ENCODE peak calls at places on chromosome 6, in six cellular contexts. O is lung, B is HCT116, L is aorta, U is prostate gland, F is right lobe of liver. J is an unnamed sample.
A peak's percentile ranks its signal among the peaks of the same experiment; 100 is the strongest.

GRCh38 chr6:119207973-119208725 is 129.7 kb upstream of the FAM184A start:
- DNase-seq in O (no peak), U (peak; percentile 63), F (no peak), B (peak; percentile 21), L (no peak), J (peak; percentile 12)

GRCh38 chr6:20693466-20694063 is 159.3 kb downstream of the CDKAL1 start:
- DNase-seq in B (no peak), L (no peak), O (no peak), U (no peak), F (no peak), J (no peak)

GRCh38 chr6:32689531-32690505 is 23.4 kb upstream of the HLA-DQB1 start:
- DNase-seq in O (no peak), L (no peak), U (no peak), F (no peak), B (no peak), J (no peak)

GRCh38 chr6:89375427-89375868 is 22.9 kb upstream of the UBE2J1 start:
- DNase-seq in O (peak; percentile 79), L (peak; percentile 50), U (peak; percentile 13), F (peak; percentile 65), B (no peak), J (peak; percentile 64)

GRCh38 chr6:170087946-170088348 is 202.9 kb downstream of the DLL1 start:
- DNase-seq in F (peak; percentile 58), B (no peak), L (peak; percentile 76), U (no peak), O (no peak), J (no peak)

GRCh38 chr6:101806241-101806640 is 412.7 kb downstream of the GRIK2 start:
- DNase-seq in B (no peak), O (no peak), F (no peak), L (no peak), U (no peak), J (no peak)

GRCh38 chr6:151269318-151269995 is 29.7 kb downstream of the AKAP12 start:
- DNase-seq in L (no peak), U (no peak), B (no peak), F (no peak), O (no peak), J (no peak)

GRCh38 chr6:30152910-30153309 is 8.1 kb downstream of the TRIM10 start:
- DNase-seq in F (no peak), B (no peak), L (no peak), U (no peak), O (no peak), J (no peak)

GRCh38 chr6:158610319-158610968 is 34.1 kb downstream of the DYNLT1 start:
- DNase-seq in B (no peak), U (no peak), F (no peak), L (no peak), O (no peak), J (no peak)

GRCh38 chr6:28880894-28881780 is 42.6 kb downstream of the TRIM27 start:
- DNase-seq in F (no peak), U (peak; percentile 68), B (peak; percentile 62), O (peak; percentile 67), L (peak; percentile 76), J (peak; percentile 69)

GRCh38 chr6:36793913-36794703 is 45.1 kb downstream of the CPNE5 start:
- DNase-seq in F (no peak), O (no peak), L (no peak), B (no peak), U (no peak), J (no peak)

GRCh38 chr6:39441301-39441700 is 118.8 kb upstream of the KCNK16 start:
- DNase-seq in U (no peak), O (no peak), B (no peak), F (no peak), L (no peak), J (no peak)

GRCh38 chr6:163872335-163872734 is 457.8 kb downstream of the QKI start:
- DNase-seq in F (no peak), L (no peak), O (no peak), B (no peak), U (peak; percentile 37), J (no peak)

GRCh38 chr6:5162401-5162800 is 77.3 kb downstream of the PPP1R3G start:
- DNase-seq in F (no peak), B (no peak), L (no peak), O (no peak), U (no peak), J (peak; percentile 30)

GRCh38 chr6:68225729-68226128 is 409.4 kb upstream of the ADGRB3 start:
- DNase-seq in B (no peak), O (no peak), F (no peak), U (no peak), L (no peak), J (no peak)

GRCh38 chr6:169700296-169700695 is 1.5 kb downstream of the WDR27 start:
- DNase-seq in L (no peak), B (no peak), O (no peak), F (no peak), U (no peak), J (no peak)

GRCh38 chr6:45642331-45643126 is 264.8 kb upstream of the SUPT3H start:
- DNase-seq in F (no peak), B (no peak), O (no peak), L (no peak), U (no peak), J (no peak)

DNA sequence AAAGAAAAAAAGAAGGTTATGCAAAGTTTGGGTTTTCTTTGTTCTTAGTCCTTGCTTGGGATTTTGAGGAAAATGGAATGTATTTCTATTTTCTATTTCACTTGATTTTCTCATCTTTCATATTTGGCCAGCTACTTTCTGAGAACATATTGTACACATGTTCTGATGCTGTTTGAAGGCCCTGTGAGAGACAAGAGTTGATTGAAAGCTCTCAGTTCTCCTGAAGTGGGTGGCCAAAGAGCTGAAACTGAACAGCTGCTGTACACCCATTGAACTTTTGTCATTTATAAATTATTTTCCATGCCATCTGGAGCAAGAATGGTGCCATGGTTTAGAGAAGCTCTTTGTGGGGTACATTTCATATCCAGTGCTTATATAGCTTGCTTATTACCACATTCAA is 298.3 kb downstream of the PRL start:
- DNase-seq in F (no peak), B (no peak), L (no peak), O (no peak), U (no peak), J (peak; percentile 14)
- H3K4me1 ChIP-seq in F (no peaks in the 10 kb centered on the region), B (no peaks in the 10 kb centered on the region), L (peaks cover 12% of the 10 kb centered on the region), O (peaks cover 18% of the 10 kb centered on the region), U (no peaks in the 10 kb centered on the region), J (peaks cover 44% of the 10 kb centered on the region)

GRCh38 chr6:17673543-17674254 is 33.0 kb downstream of the NUP153 start:
- DNase-seq in B (no peak), F (no peak), U (no peak), O (no peak), L (no peak), J (no peak)
- H3K36me3 ChIP-seq in B (peaks cover 39% of the 10 kb centered on the region), F (peaks cover 3% of the 10 kb centered on the region), U (no peaks in the 10 kb centered on the region), O (peaks cover 19% of the 10 kb centered on the region), L (peaks cover 5% of the 10 kb centered on the region), J (peaks cover 51% of the 10 kb centered on the region)

DNA sequence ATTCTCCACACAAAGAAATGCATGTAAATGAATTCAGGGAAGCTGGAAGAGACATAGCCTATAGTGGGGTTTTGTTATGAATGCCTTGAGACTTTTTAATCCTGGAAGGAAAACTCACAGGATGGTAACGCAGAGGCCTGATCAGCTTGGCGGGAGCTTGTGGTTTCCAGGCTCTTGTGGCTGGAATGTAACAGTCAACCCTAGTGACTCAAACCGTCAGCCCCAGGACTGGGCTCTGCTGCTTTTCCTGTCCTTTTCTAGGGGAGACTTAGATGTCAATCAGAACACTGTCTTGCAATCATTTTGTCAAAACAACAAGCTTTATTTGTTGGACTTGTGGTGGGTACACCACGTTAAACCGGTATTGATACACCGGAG is 34.9 kb downstream of the KIF25 start:
- DNase-seq in F (no peak), U (no peak), B (no peak), L (no peak), O (no peak), J (peak; percentile 71)
- H3K4me3 ChIP-seq in F (no peak overlapping the region), U (no peak overlapping the region), B (no peak overlapping the region), L (no peak overlapping the region), O (no peak overlapping the region), J (no peak overlapping the region)

DNA sequence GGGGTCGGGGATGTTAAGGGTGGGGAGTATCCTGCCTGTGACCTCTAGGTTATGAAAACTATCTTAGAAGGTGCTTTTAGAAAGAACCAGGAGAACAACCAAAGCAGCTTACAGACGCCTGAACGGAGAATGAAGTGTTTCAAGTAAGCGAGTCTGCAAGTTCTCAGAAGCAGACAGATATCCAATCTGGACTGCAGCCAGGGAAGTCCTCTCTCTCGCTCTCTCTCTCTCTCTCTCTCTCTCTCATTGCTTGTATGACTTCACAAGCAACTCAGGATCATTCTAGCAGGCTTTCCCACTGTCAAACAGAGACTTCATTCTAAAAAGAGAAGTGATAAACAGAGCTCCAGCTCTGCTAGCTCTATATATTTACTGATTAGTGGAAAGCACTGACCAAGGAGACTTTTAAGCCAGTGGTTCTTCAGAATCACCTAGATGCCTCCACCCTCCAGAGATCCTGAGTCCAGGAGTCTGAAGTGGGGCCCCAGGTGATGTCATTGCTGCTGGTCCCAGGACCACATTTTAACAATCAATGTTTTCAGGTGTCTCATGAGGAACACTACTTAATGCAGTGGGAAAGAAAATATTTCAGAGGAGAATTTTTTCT is 6.0 kb downstream of the TCF21 start:
- DNase-seq in O (no peak), B (no peak), U (no peak), L (no peak), F (no peak), J (no peak)
- H3K4me1 ChIP-seq in O (no peaks in the 10 kb centered on the region), B (no peaks in the 10 kb centered on the region), U (no peaks in the 10 kb centered on the region), L (no peaks in the 10 kb centered on the region), F (no peaks in the 10 kb centered on the region), J (no peaks in the 10 kb centered on the region)

DNA sequence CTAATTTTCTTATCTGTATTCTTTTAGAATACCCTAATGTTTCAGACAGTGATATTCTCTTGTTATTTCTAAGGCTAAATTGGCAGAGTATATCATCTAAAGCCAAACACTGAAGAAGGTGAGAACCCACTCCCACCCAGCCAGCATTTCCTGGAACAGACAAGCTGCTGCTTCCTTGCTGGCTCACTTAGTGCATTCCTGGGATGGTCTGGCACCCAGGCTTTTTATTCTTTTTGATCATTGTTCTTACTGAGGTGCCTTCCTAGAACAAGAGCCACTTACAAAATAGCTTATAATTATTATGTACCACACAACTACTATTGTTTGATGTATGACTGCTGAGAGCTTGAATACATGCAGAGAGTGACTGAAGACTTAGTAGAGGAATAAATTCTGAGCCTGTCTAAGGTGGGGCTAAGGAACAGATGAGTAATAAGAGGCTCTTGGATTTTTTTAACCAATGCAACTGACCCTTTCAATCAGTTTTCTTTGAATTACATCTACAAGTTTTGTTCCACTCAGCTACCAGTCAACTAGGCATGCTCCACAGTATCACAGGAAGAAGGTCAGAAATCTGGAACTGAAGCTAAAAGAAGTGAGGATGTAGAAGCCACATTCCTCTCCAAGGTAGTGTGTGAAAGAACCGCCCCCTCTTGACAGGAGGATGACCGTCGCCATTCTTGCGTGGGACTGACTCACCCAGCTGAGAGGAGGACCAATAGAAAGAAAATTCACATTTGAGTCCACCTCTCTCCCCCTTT is 30.1 kb downstream of the PRPH2 start:
- DNase-seq in U (peak; percentile 61), F (no peak), B (peak; percentile 64), O (peak; percentile 56), L (no peak), J (no peak)
- H3K36me3 ChIP-seq in U (peaks cover 2% of the 10 kb centered on the region), F (peaks cover 64% of the 10 kb centered on the region), B (peaks cover 27% of the 10 kb centered on the region), O (peaks cover 29% of the 10 kb centered on the region), L (peaks cover 7% of the 10 kb centered on the region), J (peaks cover 54% of the 10 kb centered on the region)

GRCh38 chr6:43575105-43575771 is 600 bp downstream of the XPO5 start:
- DNase-seq in B (no peak), U (no peak), L (peak; percentile 67), O (no peak), F (no peak), J (peak; percentile 51)
- H3K4me3 ChIP-seq in B (peak overlapping the region; percentile 69), U (peak overlapping the region; percentile 98), L (peak overlapping the region; percentile 36), O (peak overlapping the region; percentile 100), F (peak overlapping the region; percentile 98), J (peak overlapping the region; percentile 96)